ENCODE peak calls at places on chromosome 15, in five cellular contexts. P is B cell, R is IMR-90, W is cardiac fibroblast, Z is lung. F is an unnamed sample.

GRCh38 chr15:49423021-49423420 is at the start of gene FGF7:
- DNase-seq in W (peak; percentile 90), P (no peak), R (peak; percentile 88), Z (no peak), F (no peak)

GRCh38 chr15:62957130-62957529 is 85.4 kb upstream of the TPM1 start:
- DNase-seq in P (no peak), Z (no peak), R (peak; percentile 29), W (no peak), F (no peak)

GRCh38 chr15:40051616-40052415 is 12.8 kb upstream of the SRP14 start:
- DNase-seq in P (no peak), W (no peak), Z (no peak), R (no peak), F (no peak)

GRCh38 chr15:70470556-70471191 is 292.7 kb downstream of the UACA start:
- DNase-seq in P (no peak), Z (no peak), W (no peak), R (no peak), F (no peak)

GRCh38 chr15:99454941-99455795 is 110.6 kb upstream of the MEF2A start:
- DNase-seq in R (peak; percentile 98), W (peak; percentile 98), P (no peak), Z (peak; percentile 77), F (no peak)

GRCh38 chr15:66424963-66425612 is 38.4 kb downstream of the MAP2K1 start:
- DNase-seq in W (no peak), Z (no peak), R (no peak), P (no peak), F (no peak)

GRCh38 chr15:53110999-53111398 is 320.9 kb upstream of the ONECUT1 start:
- DNase-seq in R (no peak), Z (no peak), W (no peak), P (no peak), F (no peak)

GRCh38 chr15:82647045-82647834 is at the start of gene CPEB1:
- DNase-seq in Z (no peak), R (peak; percentile 30), W (peak; percentile 47), P (peak; percentile 60), F (no peak)

GRCh38 chr15:28273468-28273867 is 48.5 kb downstream of the HERC2 start:
- DNase-seq in Z (no peak), P (no peak), W (peak; percentile 52), R (peak; percentile 34), F (no peak)

GRCh38 chr15:88652456-88653199 is 13.8 kb downstream of the ISG20 start:
- DNase-seq in P (no peak), W (no peak), R (no peak), Z (peak; percentile 19), F (no peak)

GRCh38 chr15:49692514-49693090 is 71.8 kb downstream of the DTWD1 start:
- DNase-seq in P (no peak), Z (no peak), R (no peak), W (no peak), F (no peak)

GRCh38 chr15:55218068-55218467 is 21.3 kb upstream of the RSL24D1 start:
- DNase-seq in P (no peak), R (no peak), W (no peak), Z (no peak), F (no peak)

GRCh38 chr15:31390777-31391486 is 64.3 kb downstream of the KLF13 start:
- DNase-seq in W (no peak), P (no peak), R (no peak), Z (peak; percentile 25), F (no peak)

GRCh38 chr15:70047386-70048195 is 50.1 kb downstream of the TLE3 start:
- DNase-seq in Z (no peak), W (peak; percentile 72), R (peak; percentile 18), P (no peak), F (no peak)

GRCh38 chr15:69234676-69235075 is 64.0 kb upstream of the PAQR5 start:
- DNase-seq in Z (no peak), W (no peak), R (no peak), P (no peak), F (no peak)

GRCh38 chr15:49059491-49059890 is 13.2 kb upstream of the SECISBP2L start:
- DNase-seq in Z (no peak), P (no peak), R (no peak), W (no peak), F (no peak)

GRCh38 chr15:90099072-90099867 is 3.0 kb downstream of the IDH2 start:
- DNase-seq in P (peak; percentile 46), W (no peak), Z (no peak), R (no peak), F (no peak)

GRCh38 chr15:92109485-92109884 is 256.0 kb downstream of the SLCO3A1 start:
- DNase-seq in R (no peak), W (no peak), P (no peak), Z (no peak), F (no peak)

GRCh38 chr15:98442379-98442833 is 205.9 kb upstream of the IGF1R start:
- DNase-seq in W (peak; percentile 78), P (peak; percentile 41), R (peak; percentile 82), Z (no peak), F (peak; percentile 15)

GRCh38 chr15:42273099-42273899 is at the start of the genes GANC and TMEM87A:
- DNase-seq in R (peak; percentile 99), W (peak; percentile 99), Z (peak; percentile 98), P (peak; percentile 93), F (peak; percentile 95)
- TF ChIP-seq CTCF in R (no peak), W (no peak), Z (no peak), P (no peak), F (no peak)

DNA sequence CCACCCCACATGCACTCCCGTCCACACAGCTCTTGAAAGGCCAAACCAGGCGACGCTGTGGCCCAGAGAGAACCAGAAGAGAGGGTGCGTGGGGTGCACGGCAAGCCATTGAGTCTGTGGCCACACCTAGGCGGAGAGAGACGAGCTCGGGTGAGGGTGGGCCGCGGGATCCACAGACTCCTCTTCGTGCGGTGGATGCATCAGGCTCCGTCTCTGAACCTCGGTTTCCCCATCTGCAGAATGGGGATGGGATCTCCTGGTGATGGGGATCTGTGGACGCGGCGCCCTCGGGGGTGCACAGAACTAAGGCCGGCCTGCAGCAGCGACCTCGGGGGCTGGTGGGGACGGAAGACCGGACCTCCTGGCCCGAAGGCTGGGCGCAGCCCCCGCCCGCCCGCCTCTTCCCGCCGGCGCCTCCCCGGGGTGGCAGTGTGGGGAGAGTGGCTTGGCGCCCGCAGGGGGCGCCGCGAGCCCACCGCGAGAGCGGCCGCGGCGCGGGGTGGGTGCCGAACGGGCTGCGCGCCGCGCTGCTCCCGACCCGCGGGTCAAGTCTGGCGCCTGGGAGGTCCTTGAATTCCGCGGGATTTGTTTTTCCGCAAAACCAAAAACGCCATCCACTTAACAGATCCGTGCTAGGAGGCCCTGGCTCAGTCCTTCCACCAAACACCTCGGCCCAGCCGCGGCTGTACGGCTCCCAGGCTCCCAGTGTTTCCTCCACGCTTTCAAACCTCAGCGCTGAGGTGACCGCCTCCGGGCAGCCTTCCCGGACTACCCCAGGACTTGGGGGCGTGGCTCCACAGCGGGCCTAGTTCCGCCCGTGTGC is 13.2 kb upstream of the ADPGK start:
- DNase-seq in R (peak; percentile 16), P (peak; percentile 70), Z (peak; percentile 33), W (peak; percentile 49), F (no peak)
- TF ChIP-seq CTCF in R (peak; percentile 73), P (peak; percentile 64), Z (peak; percentile 33), W (no peak), F (peak; percentile 58)

GRCh38 chr15:79540551-79540950 is 108.4 kb downstream of the MINAR1 start:
- DNase-seq in R (no peak), Z (no peak), W (no peak), P (no peak), F (no peak)
- TF ChIP-seq CTCF in R (no peak), Z (no peak), W (no peak), P (no peak), F (no peak)

GRCh38 chr15:74295800-74296199 is 59.7 kb downstream of the CCDC33 start:
- DNase-seq in P (no peak), R (no peak), Z (no peak), W (no peak), F (no peak)
- TF ChIP-seq CTCF in P (no peak), R (no peak), Z (no peak), W (no peak), F (peak; percentile 11)

DNA sequence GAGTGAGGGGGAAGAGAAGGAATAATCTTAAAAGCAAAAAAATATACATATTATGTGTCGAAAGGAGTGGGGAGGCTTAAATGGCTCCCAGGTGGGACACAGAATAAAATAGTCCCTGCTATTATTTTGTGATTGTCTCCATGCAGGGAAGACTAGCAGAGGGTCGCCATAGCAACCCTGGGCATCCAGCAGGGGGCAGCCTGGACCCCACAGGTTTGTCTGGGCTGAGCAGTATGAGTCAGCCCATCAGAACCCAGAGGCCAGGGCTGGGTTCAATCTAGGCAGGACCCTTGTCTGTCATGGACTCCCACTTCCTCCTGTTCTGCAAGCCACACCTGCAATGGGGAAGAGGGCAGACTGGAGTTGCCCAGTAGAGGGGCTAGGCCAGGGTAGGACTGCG is 17.6 kb upstream of the LINGO1 start:
- DNase-seq in P (no peak), R (no peak), W (peak; percentile 5), Z (no peak), F (no peak)
- TF ChIP-seq CTCF in P (no peak), R (peak; percentile 21), W (peak; percentile 32), Z (no peak), F (no peak)

DNA sequence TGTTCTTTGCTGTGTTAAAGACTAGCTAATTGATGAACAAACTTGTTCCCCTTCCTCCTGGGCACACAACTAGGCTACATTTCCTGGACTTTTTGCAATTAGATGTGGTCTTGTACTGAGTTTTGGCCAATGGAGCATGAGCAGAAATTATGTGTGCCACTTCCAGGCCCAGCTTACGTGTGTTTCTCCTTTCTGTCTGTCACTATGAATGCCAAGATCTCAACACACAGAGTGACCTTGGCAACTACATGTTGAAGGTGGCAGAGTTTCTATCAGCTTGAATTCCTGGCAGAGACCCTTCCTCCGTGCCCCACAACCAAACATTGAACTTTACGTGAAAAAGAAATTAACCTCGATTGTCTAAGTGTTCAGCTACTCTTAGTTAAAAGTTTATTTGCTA is 81.7 kb upstream of the PIAS1 start:
- DNase-seq in R (no peak), P (no peak), W (no peak), Z (no peak), F (no peak)
- TF ChIP-seq CTCF in R (no peak), P (no peak), W (no peak), Z (no peak), F (no peak)

GRCh38 chr15:32993285-32993684 is 201.2 kb downstream of the FMN1 start:
- DNase-seq in W (peak; percentile 46), R (no peak), Z (no peak), P (no peak), F (no peak)
- TF ChIP-seq CTCF in W (peak; percentile 32), R (peak; percentile 46), Z (no peak), P (peak; percentile 35), F (no peak)

DNA sequence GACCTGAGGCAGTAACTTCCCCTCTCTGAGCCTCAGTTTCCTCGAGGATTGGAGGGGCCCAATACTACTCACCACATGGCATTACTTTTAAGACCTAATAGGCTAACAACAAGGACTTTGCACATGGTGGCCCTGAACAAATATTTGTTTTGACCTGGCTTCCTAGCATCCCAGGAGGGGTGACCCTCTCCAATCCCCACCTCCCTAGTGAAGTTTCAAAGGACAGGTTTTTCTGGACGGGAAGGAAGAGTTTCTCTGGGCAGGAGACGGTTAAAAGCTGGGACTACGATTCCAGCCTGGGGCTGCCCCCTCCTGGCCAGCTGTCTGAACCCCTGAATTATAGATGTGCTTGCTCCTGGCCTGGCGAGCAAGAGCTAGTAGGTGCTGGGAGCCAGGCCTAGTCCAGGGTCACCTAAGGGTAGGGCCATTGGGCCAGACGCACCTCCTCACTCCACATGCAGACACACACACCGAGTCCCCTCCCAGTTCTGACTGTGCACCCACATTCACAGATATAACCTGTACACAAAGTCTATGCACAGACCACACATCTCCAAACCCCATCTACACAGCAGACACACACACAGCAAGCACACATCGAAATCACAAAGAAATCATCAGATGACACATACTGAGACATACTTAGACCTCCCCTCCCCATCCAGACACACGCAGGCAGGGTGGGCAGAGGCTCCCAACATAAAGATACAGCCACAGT is 2.7 kb upstream of the ISL2 start:
- DNase-seq in Z (no peak), P (no peak), R (no peak), W (no peak), F (no peak)
- TF ChIP-seq CTCF in Z (no peak), P (no peak), R (peak; percentile 31), W (peak; percentile 30), F (peak; percentile 29)

F was measured in GM12864.